ENCODE peak calls at places on chromosomes 7 and 10, in five cellular contexts. Z is tibial nerve, D is thyroid gland, Y is H54, K is right lobe of liver. B is an unnamed sample.

GRCh38 chr10:13219685-13220670 is 14.2 kb downstream of the UCMA start:
- DNase-seq in Y (peak; percentile 56), D (peak; percentile 60), Z (no peak), K (peak; percentile 68), B (no peak)

GRCh38 chr7:131249003-131249402 is 78.7 kb upstream of the MKLN1 start:
- DNase-seq in Z (peak; percentile 74), K (no peak), Y (peak; percentile 80), D (peak; percentile 77), B (no peak)

GRCh38 chr7:151769189-151769821 is 107.6 kb downstream of the PRKAG2 start:
- DNase-seq in K (no peak), Z (no peak), Y (no peak), D (no peak), B (no peak)

GRCh38 chr7:138980575-138981285 is 459 bp downstream of the KIAA1549 start:
- DNase-seq in Y (peak; percentile 18), Z (no peak), K (no peak), D (peak; percentile 15), B (no peak)

GRCh38 chr7:75642810-75643486 is 95.8 kb downstream of the HIP1 start:
- DNase-seq in Z (peak; percentile 34), K (peak; percentile 68), Y (no peak), D (peak; percentile 57), B (peak; percentile 81)

GRCh38 chr10:123743441-123744225 is 77.5 kb downstream of the GPR26 start:
- DNase-seq in K (no peak), D (no peak), Y (no peak), Z (no peak), B (no peak)

GRCh38 chr10:128095753-128096469 is 30.3 kb downstream of the MKI67 start:
- DNase-seq in D (no peak), Y (no peak), Z (no peak), K (no peak), B (no peak)

GRCh38 chr10:8331896-8332729 is 277.6 kb downstream of the GATA3 start:
- DNase-seq in Z (no peak), Y (peak; percentile 23), K (no peak), D (peak; percentile 55), B (peak; percentile 56)

GRCh38 chr10:89207801-89208551 is 859 bp upstream of the CH25H start:
- DNase-seq in K (peak; percentile 53), Z (peak; percentile 14), D (peak; percentile 32), Y (no peak), B (peak; percentile 88)

GRCh38 chr10:90871279-90871760 is 454 bp upstream of the RPP30 start:
- DNase-seq in K (no peak), Y (peak; percentile 44), D (peak; percentile 20), Z (peak; percentile 41), B (no peak)

GRCh38 chr10:8245131-8246117 is 190.9 kb downstream of the GATA3 start:
- DNase-seq in D (no peak), Z (no peak), K (no peak), Y (no peak), B (no peak)

GRCh38 chr10:21524526-21525366 is 736 bp downstream of the SKIDA1 start:
- DNase-seq in Y (no peak), K (no peak), D (no peak), Z (peak; percentile 38), B (no peak)

GRCh38 chr7:76340617-76341131 is 18.1 kb downstream of the YWHAG start:
- DNase-seq in K (no peak), Z (no peak), D (no peak), Y (no peak), B (no peak)

GRCh38 chr10:44473146-44473545 is 88.2 kb upstream of the CXCL12 start:
- DNase-seq in Y (no peak), Z (no peak), K (no peak), D (no peak), B (no peak)

GRCh38 chr7:84216477-84216876 is 21.9 kb upstream of the SEMA3A start:
- DNase-seq in Z (no peak), D (no peak), K (no peak), Y (no peak), B (no peak)

GRCh38 chr7:158740013-158740656 is 35.5 kb upstream of the NCAPG2 start:
- DNase-seq in Y (peak; percentile 53), Z (peak; percentile 5), D (no peak), K (no peak), B (peak; percentile 76)

GRCh38 chr7:1947586-1948217 is 277.6 kb downstream of the ELFN1 start:
- DNase-seq in Z (no peak), D (no peak), Y (no peak), K (no peak), B (peak; percentile 72)

GRCh38 chr7:134669845-134670373 is 23.3 kb downstream of the BPGM start:
- DNase-seq in D (peak; percentile 41), K (no peak), Y (peak; percentile 56), Z (no peak), B (no peak)

GRCh38 chr7:129875745-129876411 is 76.9 kb downstream of the UBE2H start:
- DNase-seq in Z (no peak), D (no peak), K (no peak), Y (no peak), B (no peak)

GRCh38 chr10:106957825-106958581 is 206.5 kb downstream of the SORCS1 start:
- DNase-seq in D (no peak), K (no peak), Z (no peak), Y (no peak), B (no peak)

GRCh38 chr7:55931421-55932151 is 20.1 kb upstream of the MRPS17 start:
- DNase-seq in Y (no peak), Z (no peak), D (no peak), K (no peak), B (no peak)

GRCh38 chr10:83262434-83262833 is 876.9 kb upstream of the GHITM start:
- DNase-seq in Z (no peak), Y (no peak), K (no peak), D (no peak), B (no peak)

GRCh38 chr7:41930538-41931262 is 227.8 kb upstream of the INHBA start:
- DNase-seq in K (no peak), Y (peak; percentile 32), D (no peak), Z (no peak), B (no peak)

GRCh38 chr7:51209426-51209825 is 107.2 kb downstream of the COBL start:
- DNase-seq in D (no peak), Y (no peak), Z (no peak), K (no peak), B (no peak)

GRCh38 chr10:86364551-86365345 is 1.8 kb downstream of the GRID1 start:
- DNase-seq in D (peak; percentile 30), Z (no peak), Y (no peak), K (peak; percentile 37), B (peak; percentile 17)

GRCh38 chr10:79434816-79435215 is 10.6 kb downstream of the ZCCHC24 start:
- DNase-seq in Y (peak; percentile 62), D (peak; percentile 83), K (peak; percentile 32), Z (peak; percentile 57), B (no peak)

GRCh38 chr10:29130190-29130673 is 158.6 kb upstream of the LYZL1 start:
- DNase-seq in Y (no peak), D (no peak), K (no peak), Z (no peak), B (no peak)

GRCh38 chr10:2119316-2119715 is 382.0 kb upstream of the ADARB2 start:
- DNase-seq in Y (no peak), K (no peak), D (no peak), Z (no peak), B (no peak)

GRCh38 chr7:65955718-65956117 is 26.3 kb downstream of the GUSB start:
- DNase-seq in K (peak; percentile 63), D (no peak), Y (no peak), Z (no peak), B (no peak)

GRCh38 chr7:65962033-65962432 is 20.0 kb downstream of the GUSB start:
- DNase-seq in Z (no peak), D (no peak), K (peak; percentile 83), Y (no peak), B (no peak)

GRCh38 chr7:65966167-65966566 is 15.8 kb downstream of the GUSB start:
- DNase-seq in K (no peak), D (no peak), Y (no peak), Z (no peak), B (no peak)

GRCh38 chr7:65960351-65961074 is 21.5 kb downstream of the GUSB start:
- DNase-seq in D (no peak), K (peak; percentile 82), Y (no peak), Z (no peak), B (no peak)
- TF ChIP-seq POLR2A in D (no peak), K (no peak), Y (no peak), Z (no peak), B (no peak)

DNA sequence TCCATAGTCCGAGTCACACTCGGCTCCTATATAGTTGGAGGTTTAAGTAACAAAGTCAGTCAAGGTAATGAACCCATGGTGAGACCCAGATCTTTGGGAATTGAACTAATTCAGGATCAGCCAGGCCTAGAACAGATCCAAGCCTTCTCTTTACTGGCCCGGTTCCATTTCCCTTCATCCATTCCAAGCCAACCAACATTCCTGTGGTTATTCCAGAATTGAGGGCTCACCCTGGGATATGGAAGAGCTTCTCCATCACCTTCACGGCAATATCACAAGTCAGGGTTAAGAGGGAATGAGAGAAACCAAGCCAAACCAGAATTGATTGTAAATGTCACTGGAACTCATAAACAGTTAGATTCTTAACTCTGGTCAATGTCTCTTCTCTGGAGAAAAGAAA is 28.2 kb downstream of the ABCB4 start:
- DNase-seq in Z (no peak), D (no peak), K (no peak), Y (no peak), B (no peak)
- TF ChIP-seq POLR2A in Z (no peak), D (no peak), K (no peak), Y (no peak), B (no peak)

GRCh38 chr10:5406918-5407317 is 2.3 kb upstream of the TUBAL3 start:
- DNase-seq in Y (no peak), Z (no peak), D (no peak), K (no peak), B (no peak)

GRCh38 chr10:5413012-5413938 is 918 bp downstream of the NET1 start:
- DNase-seq in K (no peak), D (no peak), Y (peak; percentile 23), Z (no peak), B (no peak)

GRCh38 chr10:5416981-5417380 is 4.6 kb downstream of the NET1 start:
- DNase-seq in Y (no peak), K (no peak), Z (no peak), D (no peak), B (no peak)

GRCh38 chr10:5411941-5412276 is 448 bp upstream of the NET1 start:
- DNase-seq in Z (no peak), K (no peak), D (no peak), Y (no peak), B (no peak)

DNA sequence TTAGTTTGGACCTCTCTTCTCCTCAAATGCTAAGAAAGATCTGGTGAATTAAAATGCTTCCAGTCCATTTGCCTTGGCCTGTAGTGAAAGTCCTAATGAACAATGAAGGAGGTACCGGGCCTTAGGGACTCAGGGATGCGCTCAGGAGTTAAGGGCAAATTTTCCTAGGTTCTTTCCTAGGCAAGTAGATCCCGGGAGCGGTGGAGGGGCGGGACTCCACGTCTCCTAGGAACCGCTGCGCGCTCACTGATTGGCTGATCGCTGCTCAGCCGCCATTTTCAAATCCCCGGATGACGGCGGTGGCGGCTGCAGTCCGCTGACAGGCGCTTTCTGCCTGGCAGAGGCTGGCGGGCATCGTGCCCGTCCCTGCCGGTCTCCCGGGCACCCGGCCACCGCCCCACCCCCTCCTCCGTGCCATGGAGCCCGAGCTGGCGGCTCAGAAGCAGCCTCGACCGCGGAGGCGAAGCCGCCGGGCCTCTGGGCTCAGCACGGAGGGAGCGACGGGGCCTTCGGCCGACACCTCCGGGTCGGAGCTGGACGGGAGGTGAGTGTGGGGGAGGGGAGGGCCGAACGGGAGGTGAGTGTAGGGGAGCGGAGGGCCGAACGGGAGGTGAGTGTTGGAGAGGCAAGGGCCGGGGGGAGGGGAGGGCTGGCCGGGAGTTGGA is at the start of gene NET1:
- DNase-seq in Y (peak; percentile 70), K (peak; percentile 94), Z (peak; percentile 83), D (peak; percentile 93), B (peak; percentile 95)
- TF ChIP-seq POLR2A in Y (peak; percentile 56), K (peak; percentile 68), Z (no peak), D (peak; percentile 61), B (peak; percentile 53)

GRCh38 chr10:98613446-98613845 is 166.7 kb upstream of the HPS1 start:
- DNase-seq in Z (no peak), K (no peak), D (no peak), Y (no peak), B (no peak)
- TF ChIP-seq POLR2A in Z (no peak), K (no peak), D (no peak), Y (no peak), B (no peak)